ENCODE peak calls at places on chromosome 15, in six cellular contexts. One of them, this sample, is unnamed.

GRCh38 chr15:62068071-62068786 is 1.5 kb downstream of the C2CD4A start:
- DNase-seq in WERI-Rb-1: peak
- DNase-seq in astrocyte of the spinal cord: peak
- DNase-seq in upper lobe of right lung: peak
- DNase-seq in ovary: no peak
- DNase-seq in dorsolateral prefrontal cortex: no peak
- DNase-seq in this sample: peak

GRCh38 chr15:101201411-101202174 is 50.3 kb downstream of the CHSY1 start:
- DNase-seq in astrocyte of the spinal cord: peak
- DNase-seq in upper lobe of right lung: peak
- DNase-seq in ovary: peak
- DNase-seq in WERI-Rb-1: no peak
- DNase-seq in dorsolateral prefrontal cortex: peak
- DNase-seq in this sample: peak

GRCh38 chr15:77642793-77643430 is 10.2 kb upstream of the LINGO1 start:
- DNase-seq in WERI-Rb-1: no peak
- DNase-seq in astrocyte of the spinal cord: no peak
- DNase-seq in ovary: no peak
- DNase-seq in upper lobe of right lung: no peak
- DNase-seq in dorsolateral prefrontal cortex: no peak
- DNase-seq in this sample: no peak

GRCh38 chr15:39584662-39585393 is 3.9 kb downstream of the THBS1 start:
- DNase-seq in WERI-Rb-1: no peak
- DNase-seq in dorsolateral prefrontal cortex: no peak
- DNase-seq in astrocyte of the spinal cord: no peak
- DNase-seq in ovary: no peak
- DNase-seq in upper lobe of right lung: no peak
- DNase-seq in this sample: no peak

GRCh38 chr15:70569718-70570231 is 193.6 kb downstream of the UACA start:
- DNase-seq in ovary: no peak
- DNase-seq in upper lobe of right lung: no peak
- DNase-seq in WERI-Rb-1: no peak
- DNase-seq in dorsolateral prefrontal cortex: no peak
- DNase-seq in astrocyte of the spinal cord: peak
- DNase-seq in this sample: no peak

GRCh38 chr15:69857686-69858391 is 239.9 kb downstream of the TLE3 start:
- DNase-seq in astrocyte of the spinal cord: no peak
- DNase-seq in dorsolateral prefrontal cortex: no peak
- DNase-seq in ovary: no peak
- DNase-seq in WERI-Rb-1: no peak
- DNase-seq in upper lobe of right lung: no peak
- DNase-seq in this sample: no peak

GRCh38 chr15:73981761-73982222 is 10.3 kb downstream of the STOML1 start:
- DNase-seq in WERI-Rb-1: no peak
- DNase-seq in dorsolateral prefrontal cortex: no peak
- DNase-seq in ovary: no peak
- DNase-seq in upper lobe of right lung: no peak
- DNase-seq in astrocyte of the spinal cord: peak
- DNase-seq in this sample: no peak

GRCh38 chr15:38695249-38696119 is 130.9 kb upstream of the RASGRP1 start:
- DNase-seq in upper lobe of right lung: no peak
- DNase-seq in dorsolateral prefrontal cortex: no peak
- DNase-seq in astrocyte of the spinal cord: no peak
- DNase-seq in ovary: no peak
- DNase-seq in WERI-Rb-1: no peak
- DNase-seq in this sample: no peak

GRCh38 chr15:73156431-73157191 is 104.3 kb downstream of the NEO1 start:
- DNase-seq in ovary: no peak
- DNase-seq in WERI-Rb-1: no peak
- DNase-seq in upper lobe of right lung: no peak
- DNase-seq in dorsolateral prefrontal cortex: no peak
- DNase-seq in astrocyte of the spinal cord: no peak
- DNase-seq in this sample: no peak

GRCh38 chr15:57025264-57025939 is 107.0 kb downstream of the TCF12 start:
- DNase-seq in astrocyte of the spinal cord: peak
- DNase-seq in dorsolateral prefrontal cortex: no peak
- DNase-seq in WERI-Rb-1: no peak
- DNase-seq in ovary: no peak
- DNase-seq in upper lobe of right lung: no peak
- DNase-seq in this sample: no peak

GRCh38 chr15:62739082-62739481 is 303.5 kb upstream of the TPM1 start:
- DNase-seq in ovary: no peak
- DNase-seq in astrocyte of the spinal cord: peak
- DNase-seq in upper lobe of right lung: no peak
- DNase-seq in dorsolateral prefrontal cortex: no peak
- DNase-seq in WERI-Rb-1: no peak
- DNase-seq in this sample: no peak

GRCh38 chr15:59835801-59836200 is 146.7 kb upstream of the BNIP2 start:
- DNase-seq in ovary: no peak
- DNase-seq in dorsolateral prefrontal cortex: no peak
- DNase-seq in upper lobe of right lung: no peak
- DNase-seq in WERI-Rb-1: no peak
- DNase-seq in astrocyte of the spinal cord: no peak
- DNase-seq in this sample: no peak

GRCh38 chr15:60590935-60591490 is 112.1 kb upstream of the ICE2 start:
- DNase-seq in upper lobe of right lung: peak
- DNase-seq in ovary: peak
- DNase-seq in WERI-Rb-1: peak
- DNase-seq in astrocyte of the spinal cord: peak
- DNase-seq in dorsolateral prefrontal cortex: peak
- DNase-seq in this sample: peak

GRCh38 chr15:48358681-48359152 is 27.5 kb downstream of the DUT start:
- DNase-seq in upper lobe of right lung: no peak
- DNase-seq in dorsolateral prefrontal cortex: no peak
- DNase-seq in WERI-Rb-1: no peak
- DNase-seq in ovary: no peak
- DNase-seq in astrocyte of the spinal cord: peak
- DNase-seq in this sample: no peak

GRCh38 chr15:72285402-72285801 is 13.0 kb upstream of the PARP6 start:
- DNase-seq in astrocyte of the spinal cord: no peak
- DNase-seq in ovary: no peak
- DNase-seq in dorsolateral prefrontal cortex: no peak
- DNase-seq in WERI-Rb-1: peak
- DNase-seq in upper lobe of right lung: no peak
- DNase-seq in this sample: no peak

GRCh38 chr15:73034213-73034612 is 18.1 kb upstream of the NEO1 start:
- DNase-seq in WERI-Rb-1: no peak
- DNase-seq in ovary: no peak
- DNase-seq in astrocyte of the spinal cord: no peak
- DNase-seq in dorsolateral prefrontal cortex: no peak
- DNase-seq in upper lobe of right lung: no peak
- DNase-seq in this sample: no peak

GRCh38 chr15:98873441-98874218 is 134.0 kb downstream of the PGPEP1L start:
- DNase-seq in astrocyte of the spinal cord: peak
- DNase-seq in dorsolateral prefrontal cortex: no peak
- DNase-seq in upper lobe of right lung: no peak
- DNase-seq in WERI-Rb-1: no peak
- DNase-seq in ovary: no peak
- DNase-seq in this sample: no peak

GRCh38 chr15:101439920-101440319 is 49.6 kb downstream of the PCSK6 start:
- DNase-seq in WERI-Rb-1: no peak
- DNase-seq in upper lobe of right lung: no peak
- DNase-seq in astrocyte of the spinal cord: no peak
- DNase-seq in ovary: no peak
- DNase-seq in dorsolateral prefrontal cortex: no peak
- DNase-seq in this sample: no peak

GRCh38 chr15:67794832-67795574 is 30.3 kb upstream of the SKOR1 start:
- DNase-seq in ovary: no peak
- DNase-seq in upper lobe of right lung: no peak
- DNase-seq in WERI-Rb-1: no peak
- DNase-seq in astrocyte of the spinal cord: no peak
- DNase-seq in dorsolateral prefrontal cortex: no peak
- DNase-seq in this sample: no peak

DNA sequence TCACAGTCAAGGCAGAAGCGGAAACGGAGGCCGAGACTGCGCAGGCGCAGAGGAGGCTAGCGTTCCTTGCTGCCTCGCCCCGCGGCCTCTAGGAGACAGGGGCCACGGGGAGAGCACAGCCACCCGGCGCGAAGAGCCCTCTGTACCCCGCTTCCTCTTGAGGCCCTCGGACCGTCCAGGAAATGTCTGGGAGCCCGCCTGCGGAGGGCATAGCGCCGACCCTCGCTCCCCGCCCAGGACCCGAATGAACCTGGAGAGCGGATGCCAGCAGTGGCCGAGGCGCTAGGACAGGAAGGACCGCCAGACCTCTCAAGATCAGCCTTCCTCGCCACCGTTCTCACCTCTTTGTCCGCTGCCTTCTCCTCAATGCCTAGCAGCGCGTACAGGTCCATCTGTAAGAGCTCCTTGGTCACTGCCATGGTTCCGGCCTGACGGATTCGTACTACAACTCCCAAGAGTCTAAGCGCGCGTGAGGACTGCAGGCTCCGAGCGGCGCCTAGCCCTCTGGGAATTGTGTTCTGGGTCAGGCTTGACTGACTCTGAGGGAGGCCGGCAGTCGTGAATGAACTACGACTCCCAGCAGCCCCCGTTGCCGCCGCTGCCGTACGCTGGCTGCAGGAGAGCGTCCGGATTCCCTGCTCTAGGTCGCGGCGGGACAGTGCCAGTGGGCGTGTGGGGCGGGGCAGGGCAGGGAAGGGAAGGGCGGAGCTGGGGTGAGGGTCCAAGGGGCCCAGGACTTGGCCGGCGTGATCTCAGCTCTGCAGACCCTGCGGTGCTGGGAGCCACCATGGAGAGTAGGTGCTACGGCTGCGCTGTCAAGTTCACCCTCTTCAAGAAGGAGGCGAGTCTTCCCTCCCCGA is at the start of the genes DNAJC17 and ZFYVE19:
- DNase-seq in ovary: peak
- DNase-seq in upper lobe of right lung: peak
- DNase-seq in WERI-Rb-1: peak
- DNase-seq in astrocyte of the spinal cord: peak
- DNase-seq in dorsolateral prefrontal cortex: peak
- DNase-seq in this sample: peak
- TF ChIP-seq CTCF in ovary: no peak
- TF ChIP-seq CTCF in upper lobe of right lung: no peak
- TF ChIP-seq CTCF in WERI-Rb-1: peak
- TF ChIP-seq CTCF in astrocyte of the spinal cord: no peak
- TF ChIP-seq CTCF in dorsolateral prefrontal cortex: no peak
- TF ChIP-seq CTCF in this sample: no peak

DNA sequence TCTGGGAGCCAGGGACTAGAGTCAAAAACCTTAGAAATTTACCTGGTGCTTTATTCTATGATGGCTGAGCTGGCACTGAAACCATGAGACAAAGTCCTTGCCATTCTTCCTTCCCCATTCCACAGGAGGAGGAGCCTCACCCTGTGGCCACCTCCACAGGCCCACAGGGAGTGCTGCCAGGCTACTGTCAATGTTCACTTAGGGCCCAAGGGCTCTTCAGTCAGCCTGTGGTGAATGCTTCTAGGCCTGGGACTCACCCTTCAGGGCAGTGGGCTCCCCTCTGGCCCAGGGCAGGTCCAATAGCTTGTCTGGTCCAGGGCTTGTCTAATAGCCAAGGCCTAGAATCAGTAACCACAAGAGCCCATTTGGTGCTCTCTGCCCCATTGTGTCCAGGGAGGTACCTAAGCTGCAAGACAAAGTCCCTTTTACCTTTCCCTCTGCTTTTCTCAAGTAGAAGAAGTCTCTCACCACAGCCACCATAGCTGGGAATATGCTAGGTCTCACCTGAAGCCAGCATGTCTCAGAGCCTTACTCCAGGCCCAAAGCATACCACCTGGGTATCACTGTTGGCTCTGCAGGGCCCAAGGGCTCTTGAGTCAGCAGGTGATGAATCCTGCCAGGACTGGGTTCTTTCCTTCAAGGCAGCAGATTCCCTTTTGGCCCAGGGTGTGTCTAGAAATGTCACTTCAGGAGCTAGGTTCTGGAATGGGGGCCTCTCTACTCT is 61.8 kb upstream of the CHRNB4 start:
- DNase-seq in astrocyte of the spinal cord: no peak
- DNase-seq in WERI-Rb-1: no peak
- DNase-seq in dorsolateral prefrontal cortex: no peak
- DNase-seq in upper lobe of right lung: no peak
- DNase-seq in ovary: no peak
- DNase-seq in this sample: no peak
- TF ChIP-seq CTCF in astrocyte of the spinal cord: no peak
- TF ChIP-seq CTCF in WERI-Rb-1: no peak
- TF ChIP-seq CTCF in dorsolateral prefrontal cortex: no peak
- TF ChIP-seq CTCF in upper lobe of right lung: no peak
- TF ChIP-seq CTCF in ovary: no peak
- TF ChIP-seq CTCF in this sample: no peak

GRCh38 chr15:90934949-90935751 is at the start of gene UNC45A:
- DNase-seq in WERI-Rb-1: peak
- DNase-seq in upper lobe of right lung: peak
- DNase-seq in dorsolateral prefrontal cortex: peak
- DNase-seq in astrocyte of the spinal cord: peak
- DNase-seq in ovary: peak
- DNase-seq in this sample: peak

GRCh38 chr15:90931737-90932659 is at the start of gene HDDC3:
- DNase-seq in ovary: peak
- DNase-seq in astrocyte of the spinal cord: peak
- DNase-seq in WERI-Rb-1: peak
- DNase-seq in upper lobe of right lung: peak
- DNase-seq in dorsolateral prefrontal cortex: peak
- DNase-seq in this sample: peak

GRCh38 chr15:90933310-90933709 is 961 bp upstream of the HDDC3 start:
- DNase-seq in dorsolateral prefrontal cortex: no peak
- DNase-seq in ovary: no peak
- DNase-seq in WERI-Rb-1: no peak
- DNase-seq in upper lobe of right lung: no peak
- DNase-seq in astrocyte of the spinal cord: no peak
- DNase-seq in this sample: no peak

GRCh38 chr15:90932660-90932991 is 277 bp upstream of the HDDC3 start:
- DNase-seq in dorsolateral prefrontal cortex: no peak
- DNase-seq in upper lobe of right lung: no peak
- DNase-seq in ovary: no peak
- DNase-seq in WERI-Rb-1: no peak
- DNase-seq in astrocyte of the spinal cord: no peak
- DNase-seq in this sample: no peak

DNA sequence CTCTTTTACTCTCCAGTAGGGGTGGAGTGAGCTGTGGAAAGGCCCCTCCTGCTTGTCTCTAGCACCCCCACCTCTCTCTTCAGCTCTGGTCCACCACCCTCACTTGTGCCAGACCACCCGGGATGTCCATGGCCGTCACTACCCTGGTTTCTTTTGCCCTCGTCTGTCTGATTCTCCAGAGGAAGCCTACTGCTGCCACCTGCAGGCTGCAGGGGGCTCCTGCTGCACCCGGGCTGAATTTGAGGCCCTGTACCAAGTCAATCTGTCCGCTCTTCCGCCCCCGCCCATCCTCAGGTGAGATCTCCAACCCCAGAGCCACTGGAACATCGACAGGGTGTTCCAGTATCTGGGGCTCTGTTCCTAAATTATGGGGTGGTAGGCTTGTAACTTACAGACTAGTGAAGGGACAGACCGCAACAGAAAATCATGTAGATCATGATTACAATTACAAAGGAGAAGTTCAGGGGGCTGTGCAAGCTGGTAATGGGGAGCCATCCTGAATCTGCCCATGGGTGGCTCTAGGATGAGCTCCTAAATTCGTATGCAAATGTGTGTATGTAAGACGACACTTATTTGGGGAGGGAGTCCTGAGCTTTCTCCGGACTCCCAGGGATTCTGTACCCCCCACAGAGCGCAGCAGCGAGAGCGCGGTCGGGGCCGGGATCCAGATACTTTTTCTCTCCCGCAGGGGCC is 683 bp upstream of the UNC45A start:
- DNase-seq in ovary: peak
- DNase-seq in WERI-Rb-1: peak
- DNase-seq in upper lobe of right lung: peak
- DNase-seq in astrocyte of the spinal cord: peak
- DNase-seq in dorsolateral prefrontal cortex: peak
- DNase-seq in this sample: peak
- TF ChIP-seq CTCF in ovary: peak
- TF ChIP-seq CTCF in WERI-Rb-1: peak
- TF ChIP-seq CTCF in upper lobe of right lung: peak
- TF ChIP-seq CTCF in astrocyte of the spinal cord: peak
- TF ChIP-seq CTCF in dorsolateral prefrontal cortex: peak
- TF ChIP-seq CTCF in this sample: peak

GRCh38 chr15:33975023-33975565 is 6.8 kb downstream of the CHRM5 start:
- DNase-seq in WERI-Rb-1: no peak
- DNase-seq in astrocyte of the spinal cord: no peak
- DNase-seq in dorsolateral prefrontal cortex: no peak
- DNase-seq in upper lobe of right lung: no peak
- DNase-seq in ovary: no peak
- DNase-seq in this sample: no peak
- TF ChIP-seq CTCF in WERI-Rb-1: no peak
- TF ChIP-seq CTCF in astrocyte of the spinal cord: no peak
- TF ChIP-seq CTCF in dorsolateral prefrontal cortex: no peak
- TF ChIP-seq CTCF in upper lobe of right lung: no peak
- TF ChIP-seq CTCF in ovary: no peak
- TF ChIP-seq CTCF in this sample: no peak

This sample was measured in nephron progenitor cell.